ENCODE peak calls at places on chromosome 9, in eight cellular contexts. A is B cell, B is neural crest cell, K is breast epithelium, X is foreskin fibroblast, W is fibroblast of the aortic adventitia, C is HCT116, U is lower lobe of right lung. G is an unnamed sample.

GRCh38 chr9:123713282-123713681 is 216.6 kb downstream of the DENND1A start:
- DNase-seq in A (no peak), B (no peak), U (no peak), X (no peak), W (no peak), C (no peak), K (no peak), G (no peak)

GRCh38 chr9:87107072-87107471 is 159.8 kb upstream of the GAS1 start:
- DNase-seq in A (no peak), C (no peak), U (no peak), X (no peak), B (no peak), W (no peak), K (no peak), G (no peak)

GRCh38 chr9:36592801-36593583 is 20.3 kb downstream of the MELK start:
- DNase-seq in A (no peak), X (no peak), K (no peak), C (no peak), U (no peak), B (no peak), W (peak; percentile 37), G (no peak)

GRCh38 chr9:123196124-123196523 is 72.3 kb downstream of the STRBP start:
- DNase-seq in A (no peak), U (no peak), B (no peak), W (no peak), C (no peak), X (no peak), K (no peak), G (no peak)

GRCh38 chr9:34546834-34547827 is 24.3 kb upstream of the ENHO start:
- DNase-seq in U (no peak), A (peak; percentile 34), X (peak; percentile 43), B (peak; percentile 79), W (peak; percentile 74), C (peak; percentile 78), K (no peak), G (no peak)

GRCh38 chr9:18544456-18544855 is 70.5 kb downstream of the ADAMTSL1 start:
- DNase-seq in B (no peak), X (peak; percentile 30), W (no peak), A (no peak), K (no peak), C (no peak), U (no peak), G (no peak)

GRCh38 chr9:72971411-72971810 is 18.6 kb upstream of the ALDH1A1 start:
- DNase-seq in B (no peak), K (no peak), W (no peak), C (no peak), U (no peak), X (no peak), A (no peak), G (no peak)

GRCh38 chr9:134442486-134443168 is 116.4 kb downstream of the RXRA start:
- DNase-seq in B (no peak), K (no peak), A (peak; percentile 59), U (no peak), X (peak; percentile 40), C (no peak), W (peak; percentile 41), G (no peak)

GRCh38 chr9:127942152-127943010 is 4.7 kb upstream of the DPM2 start:
- DNase-seq in X (peak; percentile 50), K (no peak), A (peak; percentile 78), B (peak; percentile 65), C (no peak), W (peak; percentile 71), U (peak; percentile 86), G (peak; percentile 86)

GRCh38 chr9:98331536-98332259 is 76.2 kb upstream of the TBC1D2 start:
- DNase-seq in W (no peak), A (no peak), B (no peak), X (no peak), U (no peak), K (no peak), C (no peak), G (no peak)

GRCh38 chr9:3058409-3058808 is 214.5 kb upstream of the PUM3 start:
- DNase-seq in X (no peak), B (no peak), W (no peak), U (no peak), K (no peak), A (no peak), C (no peak), G (no peak)

GRCh38 chr9:104247899-104248460 is 153.9 kb downstream of the SMC2 start:
- DNase-seq in A (no peak), U (no peak), B (no peak), K (no peak), W (peak; percentile 81), X (no peak), C (no peak), G (no peak)

GRCh38 chr9:3903906-3904305 is 378.1 kb upstream of the RFX3 start:
- DNase-seq in C (no peak), K (no peak), B (no peak), X (no peak), W (no peak), U (no peak), A (no peak), G (no peak)

GRCh38 chr9:134455951-134456739 is 129.9 kb downstream of the RXRA start:
- DNase-seq in K (peak; percentile 81), U (peak; percentile 87), X (peak; percentile 98), C (peak; percentile 35), W (peak; percentile 99), B (no peak), A (peak; percentile 88), G (no peak)

GRCh38 chr9:120808931-120809330 is 15.7 kb upstream of the FBXW2 start:
- DNase-seq in K (no peak), B (no peak), C (no peak), U (no peak), X (no peak), W (no peak), A (no peak), G (no peak)

GRCh38 chr9:136437430-136437829 is 2.2 kb downstream of the INPP5E start:
- DNase-seq in B (no peak), C (no peak), X (peak; percentile 34), K (no peak), A (no peak), U (no peak), W (peak; percentile 78), G (no peak)

GRCh38 chr9:14198544-14199510 is 115.1 kb downstream of the NFIB start:
- DNase-seq in K (peak; percentile 60), C (no peak), W (peak; percentile 84), X (no peak), A (no peak), B (no peak), U (no peak), G (no peak)

GRCh38 chr9:96651626-96652025 is 3.5 kb downstream of the PRXL2C start:
- DNase-seq in C (no peak), W (peak; percentile 49), A (no peak), U (no peak), X (no peak), B (no peak), K (no peak), G (no peak)

DNA sequence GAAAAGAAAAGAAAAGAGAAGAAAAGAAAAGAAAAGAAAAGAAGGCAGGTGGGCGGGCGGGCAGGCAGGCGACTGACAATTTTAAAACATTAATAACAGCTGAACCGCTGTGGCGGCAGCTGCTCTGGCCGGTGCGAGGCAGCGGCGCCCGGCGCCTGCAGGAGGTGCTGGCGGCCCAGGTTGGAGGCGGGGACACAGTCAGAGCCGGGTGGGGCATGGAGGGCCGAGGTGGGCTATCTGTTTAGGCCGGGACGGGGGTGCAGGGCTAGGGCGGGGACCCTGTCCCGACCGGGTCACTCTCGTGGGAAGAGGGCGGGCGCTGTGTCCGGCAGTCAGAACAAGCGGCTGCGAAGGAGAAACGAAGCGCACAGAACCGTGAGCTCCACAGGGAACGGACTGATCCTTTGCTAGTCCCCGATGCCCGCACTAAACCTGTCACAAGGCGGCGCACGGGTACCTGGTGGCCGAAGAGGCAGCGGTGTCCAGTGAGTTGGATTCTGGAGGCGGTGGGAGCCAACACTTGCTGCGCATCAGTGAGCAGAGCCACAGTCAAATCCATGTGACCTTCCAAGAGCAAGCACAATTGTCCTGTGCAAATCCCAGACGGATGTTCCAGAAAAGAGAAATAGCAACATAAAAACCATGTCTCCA is 13.6 kb upstream of the ALDOB start:
- DNase-seq in W (peak; percentile 37), U (peak; percentile 81), B (peak; percentile 73), C (peak; percentile 83), X (peak; percentile 53), K (peak; percentile 75), A (peak; percentile 72), G (peak; percentile 53)
- TF ChIP-seq CTCF in W (peak; percentile 71), U (peak; percentile 70), B (peak; percentile 77), C (peak; percentile 96), X (peak; percentile 52), K (peak; percentile 50), A (peak; percentile 77), G (peak; percentile 51)

GRCh38 chr9:21828853-21829405 is 26.5 kb downstream of the MTAP start:
- DNase-seq in A (no peak), K (no peak), B (no peak), U (no peak), W (no peak), C (no peak), X (no peak), G (no peak)
- TF ChIP-seq CTCF in A (no peak), K (no peak), B (no peak), U (no peak), W (no peak), C (no peak), X (no peak), G (no peak)

GRCh38 chr9:110427497-110428104 is 89.9 kb upstream of the TXNDC8 start:
- DNase-seq in X (peak; percentile 23), K (no peak), U (peak; percentile 53), A (no peak), B (peak; percentile 45), C (peak; percentile 42), W (peak; percentile 32), G (no peak)
- TF ChIP-seq CTCF in X (peak; percentile 64), K (no peak), U (peak; percentile 41), A (peak; percentile 33), B (peak; percentile 68), C (peak; percentile 54), W (peak; percentile 53), G (peak; percentile 90)

GRCh38 chr9:108861464-108861863 is 602 bp upstream of the ACTL7A start:
- DNase-seq in X (no peak), C (no peak), U (no peak), B (no peak), K (no peak), W (no peak), A (no peak), G (no peak)

GRCh38 chr9:108865037-108865436 is 3.0 kb downstream of the ACTL7A start:
- DNase-seq in X (no peak), W (no peak), K (no peak), B (no peak), C (no peak), A (no peak), U (no peak), G (no peak)

GRCh38 chr9:108866001-108866420 is 3.9 kb downstream of the ACTL7A start:
- DNase-seq in B (no peak), U (no peak), C (no peak), A (no peak), K (no peak), W (no peak), X (no peak), G (no peak)

GRCh38 chr9:108861997-108862396 is at the start of gene ACTL7A:
- DNase-seq in K (no peak), X (no peak), C (no peak), W (no peak), U (no peak), B (no peak), A (no peak), G (no peak)

DNA sequence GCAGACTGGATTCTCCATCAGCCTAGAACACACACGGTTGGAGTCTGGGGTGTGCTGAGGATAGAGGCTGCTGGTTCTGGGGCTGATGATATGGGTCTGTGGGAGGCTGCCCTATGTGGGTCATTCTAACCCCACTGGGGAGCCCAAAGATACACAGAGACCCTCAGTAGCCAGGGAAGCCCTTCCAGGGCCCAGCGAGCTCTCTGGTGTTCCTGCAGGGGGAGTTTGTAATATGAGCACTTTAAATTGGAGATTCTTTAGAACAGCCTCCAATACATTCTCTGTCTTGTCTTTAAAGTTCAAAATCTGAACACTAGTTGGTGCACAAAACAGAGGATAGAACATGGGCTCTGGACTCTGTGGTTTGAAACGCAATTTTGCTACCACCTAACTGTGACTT is 2.4 kb downstream of the ACTL7A start:
- DNase-seq in U (no peak), X (no peak), A (no peak), C (no peak), K (no peak), B (no peak), W (no peak), G (no peak)
- TF ChIP-seq CTCF in U (no peak), X (no peak), A (no peak), C (no peak), K (no peak), B (no peak), W (no peak), G (no peak)